ENCODE peak calls at places on chromosomes 13 and 19, in five cellular contexts. V is fibroblast of mammary gland, Q is fibroblast of pulmonary artery, J is psoas muscle, F is HFF-Myc. U is an unnamed sample.

GRCh38 chr13:113653264-113654174 is 4.5 kb downstream of the ATP4B start:
- DNase-seq in V (no peak), F (no peak), J (no peak), Q (no peak), U (no peak)

GRCh38 chr19:7657047-7657779 is 11.6 kb upstream of the RETN start:
- DNase-seq in J (peak), V (peak), F (no peak), Q (no peak), U (no peak)

GRCh38 chr19:5960005-5961001 is 17.6 kb downstream of the RANBP3 start:
- DNase-seq in J (peak), Q (no peak), V (no peak), F (no peak), U (peak)

GRCh38 chr13:40318366-40318765 is 348.1 kb downstream of the FOXO1 start:
- DNase-seq in Q (peak), J (peak), F (no peak), V (no peak), U (peak)

GRCh38 chr19:35350591-35350990 is 2.9 kb downstream of the FFAR1 start:
- DNase-seq in J (no peak), Q (no peak), F (no peak), V (no peak), U (no peak)

GRCh38 chr19:6971366-6971765 is 49.9 kb downstream of the MBD3L2B start:
- DNase-seq in V (no peak), J (no peak), Q (no peak), F (no peak), U (no peak)

GRCh38 chr13:48412881-48413351 is at the start of gene LPAR6:
- DNase-seq in J (no peak), V (peak), F (peak), Q (peak), U (peak)

GRCh38 chr19:406121-406711 is 2.7 kb downstream of the C2CD4C start:
- DNase-seq in Q (no peak), F (no peak), J (no peak), V (no peak), U (no peak)

GRCh38 chr19:5719274-5719960 is 529 bp downstream of the LONP1 start:
- DNase-seq in Q (no peak), F (no peak), V (no peak), J (no peak), U (peak)

GRCh38 chr13:75724742-75725504 is 88.8 kb downstream of the LMO7 start:
- DNase-seq in F (no peak), J (no peak), V (peak), Q (no peak), U (no peak)

GRCh38 chr19:35040826-35041547 is 534 bp upstream of the HPN start:
- DNase-seq in J (peak), Q (peak), V (no peak), F (no peak), U (peak)

GRCh38 chr19:7833225-7834156 is 3.5 kb downstream of the EVI5L start:
- DNase-seq in Q (peak), F (peak), J (peak), V (peak), U (peak)

GRCh38 chr19:38229585-38230073 is 5.6 kb upstream of the DPF1 start:
- DNase-seq in J (peak), V (peak), Q (peak), F (no peak), U (peak)

GRCh38 chr13:109783815-109784589 is 2.4 kb downstream of the IRS2 start:
- DNase-seq in J (no peak), V (no peak), F (no peak), Q (no peak), U (no peak)

GRCh38 chr13:109785141-109785891 is 1.1 kb downstream of the IRS2 start:
- DNase-seq in Q (peak), V (peak), J (peak), F (no peak), U (peak)

GRCh38 chr13:109785892-109786450 is 412 bp downstream of the IRS2 start:
- DNase-seq in Q (peak), J (peak), V (no peak), F (no peak), U (no peak)

GRCh38 chr13:109783447-109783814 is 3.0 kb downstream of the IRS2 start:
- DNase-seq in V (no peak), J (peak), F (no peak), Q (no peak), U (peak)

DNA sequence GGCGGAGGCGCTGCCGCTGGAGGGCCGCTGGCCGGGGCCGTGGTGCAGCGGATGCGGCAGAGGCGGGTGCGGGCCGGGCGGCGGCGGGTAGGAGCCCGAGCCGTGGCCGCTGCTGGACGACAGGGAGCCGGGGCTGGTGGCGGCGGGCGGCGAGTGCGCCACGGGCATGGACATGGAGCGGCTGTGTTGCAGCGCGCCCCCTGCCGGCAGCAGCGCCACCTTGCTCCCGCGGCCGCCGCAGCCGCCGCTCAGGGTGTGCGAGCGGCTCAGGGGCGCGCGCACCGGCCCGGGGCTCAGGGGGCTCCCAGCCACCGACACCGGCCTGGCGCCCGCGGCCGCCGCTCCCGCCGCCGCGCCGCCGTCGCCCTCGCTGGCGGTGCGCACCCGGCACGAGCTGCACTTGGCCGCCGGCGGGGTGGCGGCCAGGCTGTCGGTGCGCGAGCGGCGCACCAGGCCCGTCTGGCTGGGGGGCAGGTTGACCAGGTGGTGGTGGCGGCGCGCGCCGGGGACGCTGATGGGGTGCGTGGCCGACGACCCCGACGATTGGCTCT is 1.7 kb downstream of the IRS2 start:
- DNase-seq in V (peak), F (no peak), Q (peak), J (peak), U (peak)
- H3K4me3 ChIP-seq in V (peak), F (peak), Q (peak), J (peak), U (peak)

GRCh38 chr13:30355405-30355741 is 48.0 kb upstream of the KATNAL1 start:
- DNase-seq in J (no peak), F (no peak), V (no peak), Q (no peak), U (no peak)
- TF ChIP-seq CTCF in J (peak), F (peak), V (no peak), Q (peak), U (no peak)

GRCh38 chr19:10288662-10289166 is 1.0 kb upstream of the ICAM5 start:
- DNase-seq in F (no peak), Q (peak), V (peak), J (no peak), U (peak)
- H3K4me3 ChIP-seq in F (peak), Q (peak), V (no peak), J (peak), U (peak)

GRCh38 chr19:46573679-46574522 is 27.2 kb upstream of the CALM3 start:
- DNase-seq in J (no peak), V (no peak), Q (no peak), F (no peak), U (no peak)

GRCh38 chr19:46574533-46574932 is 26.6 kb upstream of the CALM3 start:
- DNase-seq in Q (no peak), V (peak), J (no peak), F (no peak), U (peak)

GRCh38 chr19:46571495-46571894 is 29.6 kb upstream of the CALM3 start:
- DNase-seq in Q (peak), J (no peak), F (no peak), V (peak), U (peak)
- TF ChIP-seq CTCF in Q (peak), J (no peak), F (peak), V (peak), U (peak)

GRCh38 chr19:2167896-2168618 is 4.3 kb downstream of the DOT1L start:
- DNase-seq in F (no peak), J (peak), V (peak), Q (peak), U (peak)

GRCh38 chr19:2168619-2169424 is 5.1 kb downstream of the DOT1L start:
- DNase-seq in V (peak), F (peak), Q (peak), J (peak), U (peak)

GRCh38 chr19:2164020-2164988 is 571 bp downstream of the DOT1L start:
- DNase-seq in J (no peak), Q (no peak), F (no peak), V (no peak), U (peak)

GRCh38 chr19:2170219-2170618 is 6.5 kb downstream of the DOT1L start:
- DNase-seq in V (no peak), Q (no peak), J (no peak), F (no peak), U (no peak)

DNA sequence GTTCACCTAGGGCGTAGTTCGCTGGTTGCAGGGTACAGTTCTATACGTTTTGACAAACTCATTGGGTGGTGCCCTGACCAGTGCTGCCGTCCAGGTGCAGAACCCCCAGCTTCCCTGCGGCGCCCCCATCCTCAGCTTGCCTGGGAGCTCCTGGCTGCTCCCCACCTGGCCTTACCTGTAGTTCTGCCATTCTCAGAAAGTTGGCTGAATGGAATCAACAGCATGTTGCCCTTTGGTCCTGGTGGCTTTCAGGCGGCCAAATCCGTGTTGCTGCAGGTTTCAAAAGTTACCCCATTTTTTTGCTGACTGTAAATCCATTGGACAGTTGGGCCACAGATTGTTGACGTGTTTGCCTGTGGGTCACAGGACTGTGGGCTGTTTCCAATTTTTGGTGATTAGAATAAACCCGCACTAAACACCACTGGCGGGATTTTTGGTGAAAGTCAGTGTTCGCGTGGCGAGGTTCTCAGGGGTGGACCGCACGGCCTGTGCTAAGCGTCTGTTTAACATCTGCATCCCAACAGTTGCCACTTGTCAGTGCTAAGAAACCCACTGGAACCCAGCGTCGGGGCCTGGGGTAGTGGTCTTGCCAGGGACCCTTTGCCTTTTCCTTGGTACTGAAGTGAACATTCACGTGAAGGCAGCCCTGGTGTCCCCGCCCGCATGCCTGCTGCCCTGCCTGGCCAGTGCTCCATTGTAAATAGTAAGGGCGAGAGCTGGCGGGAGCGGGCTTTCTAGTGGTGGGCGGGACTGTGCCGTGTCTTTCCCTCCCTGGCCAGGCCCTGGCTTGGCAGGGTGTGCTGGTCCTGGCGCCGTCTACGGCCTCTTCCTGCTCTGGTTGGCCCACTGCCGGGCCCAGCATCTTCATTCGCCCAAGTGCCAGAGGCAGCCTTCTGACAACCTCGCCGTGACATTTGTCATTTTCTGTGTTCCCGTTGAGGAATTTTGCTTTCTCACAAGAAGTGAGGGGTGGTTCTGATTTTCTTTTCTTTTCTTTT is 3.3 kb downstream of the DOT1L start:
- DNase-seq in V (peak), Q (peak), F (no peak), J (peak), U (peak)
- H3K4me3 ChIP-seq in V (peak), Q (no peak), F (peak), J (peak), U (peak)

DNA sequence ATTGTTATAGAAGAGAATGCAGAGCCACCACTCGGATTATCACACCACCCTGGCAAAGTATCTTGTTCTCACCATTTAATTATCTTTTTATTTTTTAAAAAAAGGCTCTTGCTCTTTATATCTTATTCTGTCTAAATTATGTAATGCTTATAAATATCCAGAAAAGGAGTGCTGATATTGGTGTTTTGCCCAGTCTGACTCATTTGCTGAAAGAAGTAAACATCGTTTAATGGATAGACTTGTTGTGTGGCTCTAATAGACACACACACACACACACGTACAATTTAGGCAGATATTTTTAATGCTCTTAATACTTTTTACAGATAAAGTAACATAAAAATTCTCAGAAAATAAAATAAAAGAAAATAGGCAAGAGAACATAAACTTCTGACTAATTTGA is 641.9 kb upstream of the ARGLU1 start:
- DNase-seq in V (peak), F (no peak), J (no peak), Q (peak), U (no peak)
- TF ChIP-seq CTCF in V (no peak), F (no peak), J (no peak), Q (no peak), U (no peak)

GRCh38 chr19:9498183-9498902 is at the start of gene ZNF560:
- DNase-seq in J (no peak), Q (peak), F (no peak), V (peak), U (peak)
- H3K4me3 ChIP-seq in J (no peak), Q (peak), F (no peak), V (peak), U (peak)

DNA sequence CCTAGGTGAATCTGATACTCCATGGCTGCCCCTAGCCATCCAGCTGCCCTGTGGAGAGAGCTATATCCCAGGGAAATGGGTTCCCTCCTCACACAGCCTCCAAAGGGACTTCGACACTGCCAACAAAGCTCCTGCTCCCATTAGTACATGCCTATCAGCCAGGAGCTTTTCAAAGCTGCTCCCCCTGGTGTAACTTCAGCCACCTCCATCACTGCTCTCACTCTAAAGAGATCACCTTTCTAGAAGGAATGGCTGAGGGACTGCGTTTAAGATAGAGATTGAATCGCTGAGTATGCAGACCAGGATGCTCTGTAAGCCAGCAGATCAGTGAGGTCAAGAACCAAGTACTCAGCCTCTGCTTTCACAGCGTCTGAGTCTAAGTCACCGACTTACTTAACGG is 213.7 kb downstream of the NALCN start:
- DNase-seq in Q (no peak), V (no peak), F (no peak), J (no peak), U (no peak)
- TF ChIP-seq CTCF in Q (no peak), V (no peak), F (no peak), J (no peak), U (no peak)

DNA sequence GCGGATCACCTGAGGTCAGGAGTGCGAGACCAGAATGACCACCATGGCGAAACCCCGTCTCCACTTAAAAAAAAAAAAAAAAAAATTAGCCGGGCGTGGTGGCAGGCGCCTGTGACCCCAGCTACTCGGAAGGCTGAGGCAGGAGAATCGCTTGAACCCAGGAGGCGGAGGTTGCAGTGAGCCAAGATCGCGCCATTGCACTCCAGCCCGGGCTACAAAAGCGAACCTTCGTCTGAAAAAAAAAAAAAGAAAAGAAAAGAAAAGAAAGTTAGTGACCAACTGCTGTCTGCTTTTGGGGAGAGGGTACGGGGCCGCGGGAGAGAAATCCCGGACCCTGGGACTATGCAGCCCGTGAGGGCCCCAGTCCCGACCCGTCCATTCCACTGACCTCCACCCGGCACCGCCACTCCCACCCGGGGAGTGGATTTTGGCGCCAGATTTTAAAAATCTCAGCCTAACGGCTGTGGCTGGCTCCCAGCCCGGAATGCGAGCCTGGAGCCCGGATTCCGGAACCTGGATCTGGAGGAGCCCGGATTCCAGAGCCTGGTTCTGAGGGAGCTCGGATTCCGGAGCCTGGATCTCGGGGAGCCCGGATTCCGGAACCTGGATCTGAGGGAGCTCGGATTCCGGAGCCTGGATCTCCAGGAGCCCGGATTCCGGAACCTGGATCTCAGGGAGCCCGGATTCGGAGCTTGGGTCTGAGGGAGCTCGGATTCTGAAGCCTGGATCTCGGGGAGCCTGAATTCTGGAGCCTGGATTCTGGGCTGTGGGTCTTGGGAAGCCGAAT is 6.1 kb upstream of the LMNB2 start:
- DNase-seq in F (peak), V (peak), J (peak), Q (peak), U (peak)
- H3K4me3 ChIP-seq in F (peak), V (peak), J (peak), Q (peak), U (peak)

DNA sequence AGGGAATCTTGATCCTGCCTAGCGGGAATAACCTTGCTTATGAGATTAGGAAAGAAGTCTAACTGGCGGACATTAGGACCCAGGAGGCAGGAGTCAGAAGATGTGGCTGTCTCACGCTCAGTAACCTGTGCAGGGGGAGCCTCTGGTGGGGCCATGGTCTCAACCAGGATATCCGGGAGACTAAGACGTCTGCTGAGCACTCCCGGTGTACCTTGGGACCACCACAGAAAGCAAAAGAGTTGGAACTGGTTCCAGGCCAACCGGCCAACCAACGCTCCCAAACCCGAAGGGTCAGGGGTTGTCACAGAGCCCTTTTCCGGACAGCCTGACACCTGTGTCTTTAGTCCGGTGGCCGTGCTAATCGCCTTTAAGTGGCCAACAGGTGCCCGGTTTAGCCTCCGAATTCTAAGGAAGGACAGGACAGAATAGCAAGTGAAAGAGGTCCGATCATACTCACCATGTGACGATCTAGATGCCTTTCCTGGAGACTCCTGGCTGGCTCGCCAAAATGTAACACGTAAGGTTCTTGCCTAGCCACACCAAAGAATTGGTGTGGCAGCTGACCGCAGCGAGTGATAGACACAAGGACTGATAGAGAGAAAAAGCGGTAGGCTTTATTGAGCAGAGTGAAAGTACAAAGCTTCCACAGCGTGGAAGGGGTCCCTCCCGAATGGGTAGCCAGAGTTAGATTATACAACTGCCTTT is 103.9 kb upstream of the DIAPH3 start:
- DNase-seq in V (no peak), Q (peak), J (no peak), F (no peak), U (peak)
- TF ChIP-seq CTCF in V (no peak), Q (no peak), J (no peak), F (no peak), U (no peak)

U was measured in foreskin fibroblast.